ENCODE peak calls at places on chromosome 19, in four cellular contexts. C is KBM-7, Z is kidney tubule cell, H is GM04504. F is an unnamed sample.

GRCh38 chr19:53977991-53978731 is 13.3 kb upstream of the CACNG6 start:
- DNase-seq in C (no peak), Z (peak; percentile 42), H (peak; percentile 32), F (peak; percentile 21)

GRCh38 chr19:7497292-7497691 is 8.5 kb upstream of the PEX11G start:
- DNase-seq in C (peak; percentile 35), Z (no peak), H (no peak), F (no peak)

GRCh38 chr19:29212614-29213573 is at the start of gene UQCRFS1:
- DNase-seq in C (peak; percentile 91), Z (peak; percentile 94), H (peak; percentile 76), F (peak; percentile 90)

GRCh38 chr19:391726-392374 is 17.1 kb downstream of the C2CD4C start:
- DNase-seq in C (no peak), Z (no peak), H (no peak), F (no peak)

GRCh38 chr19:42542791-42543190 is 14.5 kb upstream of the CEACAM1 start:
- DNase-seq in C (no peak), Z (no peak), H (no peak), F (no peak)

GRCh38 chr19:15259900-15260299 is 27.7 kb upstream of the EPHX3 start:
- DNase-seq in C (no peak), Z (no peak), H (no peak), F (no peak)

GRCh38 chr19:41918095-41918494 is 10.2 kb downstream of the ERFL start:
- DNase-seq in C (no peak), Z (no peak), H (no peak), F (no peak)

GRCh38 chr19:343941-344624 is 513 bp downstream of the MIER2 start:
- DNase-seq in C (no peak), Z (no peak), H (no peak), F (no peak)

GRCh38 chr19:4639531-4640246 is 373 bp downstream of the TNFAIP8L1 start:
- DNase-seq in C (no peak), Z (no peak), H (no peak), F (peak; percentile 53)

GRCh38 chr19:44753932-44754742 is 5.6 kb downstream of the BCL3 start:
- DNase-seq in C (peak; percentile 71), Z (peak; percentile 76), H (peak; percentile 71), F (peak; percentile 91)

GRCh38 chr19:30320916-30321315 is 51.3 kb upstream of the ZNF536 start:
- DNase-seq in C (no peak), Z (no peak), H (no peak), F (no peak)

GRCh38 chr19:6457958-6458694 is 1.5 kb downstream of the SLC25A23 start:
- DNase-seq in C (no peak), Z (no peak), H (no peak), F (no peak)

GRCh38 chr19:45676851-45677263 is 8.8 kb downstream of the GIPR start:
- DNase-seq in C (no peak), Z (peak; percentile 10), H (no peak), F (no peak)

GRCh38 chr19:32308436-32309077 is 36.9 kb upstream of the ZNF507 start:
- DNase-seq in C (no peak), Z (no peak), H (no peak), F (no peak)

GRCh38 chr19:3266092-3266693 is 41.7 kb downstream of the CELF5 start:
- DNase-seq in C (no peak), Z (no peak), H (no peak), F (no peak)

GRCh38 chr19:5828661-5829566 is 10.6 kb downstream of the FUT6 start:
- DNase-seq in C (no peak), Z (no peak), H (no peak), F (peak; percentile 34)

GRCh38 chr19:19258589-19259338 is 14.3 kb downstream of the TM6SF2 start:
- DNase-seq in C (no peak), Z (no peak), H (no peak), F (no peak)